ENCODE peak calls at places on chromosomes 12 and 14, in four cellular contexts. A, T, J and Q are unnamed samples.

GRCh38 chr12:75289678-75290200 is 40.4 kb downstream of the CAPS2 start:
- DNase-seq in A (no peak), J (peak), T (peak), Q (peak)

GRCh38 chr14:68703093-68703492 is 89.8 kb downstream of the ZFP36L1 start:
- DNase-seq in T (peak), J (peak), A (no peak), Q (peak)

GRCh38 chr12:93460882-93461281 is 6.4 kb upstream of the MRPL42 start:
- DNase-seq in J (no peak), A (no peak), T (no peak), Q (no peak)

GRCh38 chr12:59005195-59005961 is 85.1 kb upstream of the LRIG3 start:
- DNase-seq in T (no peak), J (peak), A (peak), Q (no peak)

GRCh38 chr12:49274396-49275069 is 9.7 kb downstream of the TUBA1C start:
- DNase-seq in A (no peak), J (no peak), T (no peak), Q (no peak)

GRCh38 chr12:94594443-94594825 is 55.9 kb downstream of the TMCC3 start:
- DNase-seq in A (no peak), J (no peak), T (no peak), Q (no peak)

GRCh38 chr14:97638864-97639263 is 841.7 kb downstream of the VRK1 start:
- DNase-seq in T (peak), A (no peak), J (no peak), Q (no peak)

GRCh38 chr12:4164591-4165558 is 108.7 kb upstream of the CCND2 start:
- DNase-seq in J (peak), T (no peak), A (no peak), Q (peak)

GRCh38 chr12:18139989-18140596 is 50.1 kb upstream of the RERGL start:
- DNase-seq in J (peak), T (peak), A (no peak), Q (peak)
- TF ChIP-seq CTCF in J (peak), T (peak), A (no peak), Q (peak)

GRCh38 chr12:85644508-85644907 is 191.7 kb downstream of the RASSF9 start:
- DNase-seq in A (no peak), J (no peak), T (no peak), Q (no peak)

GRCh38 chr12:85639834-85640233 is 196.4 kb downstream of the RASSF9 start:
- DNase-seq in A (no peak), T (no peak), J (no peak), Q (no peak)

GRCh38 chr12:85641796-85642195 is 194.4 kb downstream of the RASSF9 start:
- DNase-seq in J (peak), T (no peak), A (no peak), Q (no peak)

GRCh38 chr12:85642288-85642687 is 193.9 kb downstream of the RASSF9 start:
- DNase-seq in T (no peak), J (no peak), A (no peak), Q (no peak)

GRCh38 chr12:85642810-85643209 is 193.4 kb downstream of the RASSF9 start:
- DNase-seq in J (peak), T (peak), A (no peak), Q (peak)
- TF ChIP-seq CTCF in J (peak), T (no peak), A (peak), Q (peak)

GRCh38 chr14:22838631-22839041 is 2.3 kb downstream of the MMP14 start:
- DNase-seq in J (peak), T (peak), A (no peak), Q (peak)

GRCh38 chr14:22836301-22837058 is at the start of gene MMP14:
- DNase-seq in T (peak), A (no peak), J (peak), Q (peak)

GRCh38 chr14:22835505-22835904 is 880 bp upstream of the MMP14 start:
- DNase-seq in T (no peak), A (no peak), J (no peak), Q (no peak)

GRCh38 chr14:22837750-22838538 is 1.6 kb downstream of the MMP14 start:
- DNase-seq in J (peak), T (peak), A (no peak), Q (peak)

GRCh38 chr14:22837059-22837749 is 819 bp downstream of the MMP14 start:
- DNase-seq in T (peak), A (no peak), J (peak), Q (peak)
- TF ChIP-seq CTCF in T (no peak), A (no peak), J (no peak), Q (peak)

GRCh38 chr14:85129907-85130306 is 400.0 kb upstream of the FLRT2 start:
- DNase-seq in T (no peak), J (no peak), A (no peak), Q (no peak)

DNA sequence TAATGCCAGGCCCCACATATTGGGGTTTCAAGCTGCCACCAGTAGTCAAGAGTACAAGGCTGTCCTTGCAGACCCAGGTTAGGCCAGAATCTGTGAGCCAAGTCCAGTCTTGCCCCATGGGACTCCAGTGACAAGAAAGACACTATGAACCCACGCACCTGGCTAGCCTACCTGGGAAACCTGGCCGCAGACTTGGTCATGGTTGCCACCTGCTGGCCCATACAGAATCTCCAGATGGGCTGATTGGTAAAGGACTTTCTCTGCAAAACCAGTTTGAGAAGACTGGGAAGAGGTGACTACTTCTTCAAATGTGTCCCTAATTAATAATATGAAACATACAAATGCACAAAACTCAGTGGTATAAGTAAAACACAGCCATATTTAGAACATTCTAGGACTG is 398.4 kb upstream of the FLRT2 start:
- DNase-seq in A (no peak), T (peak), J (no peak), Q (no peak)
- TF ChIP-seq CTCF in A (no peak), T (peak), J (no peak), Q (no peak)

DNA sequence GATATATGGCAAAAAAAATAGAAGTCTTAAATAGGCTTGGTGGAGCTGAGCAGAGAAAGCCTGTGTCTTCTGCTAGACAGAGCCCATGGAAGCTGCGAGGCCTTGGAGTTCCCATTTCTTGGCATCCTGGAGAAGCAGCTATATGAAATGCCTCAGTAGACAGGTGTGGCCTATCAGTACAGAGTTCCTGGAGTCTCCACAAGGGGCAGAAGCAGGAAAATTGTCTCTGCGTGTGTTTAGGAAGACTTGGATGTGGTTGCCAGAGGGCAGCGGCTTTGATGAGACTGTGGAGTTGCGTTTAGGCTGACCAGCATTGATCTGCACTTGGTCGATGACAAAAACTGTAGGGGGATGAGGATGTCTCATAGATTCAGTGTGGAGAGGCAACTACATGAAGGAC is 334.5 kb upstream of the SEL1L start:
- DNase-seq in J (no peak), A (no peak), T (peak), Q (no peak)
- TF ChIP-seq CTCF in J (no peak), A (no peak), T (no peak), Q (no peak)

GRCh38 chr12:82688035-82688501 is 1.4 kb downstream of the TMTC2 start:
- DNase-seq in A (no peak), J (peak), T (peak), Q (peak)
- TF ChIP-seq CTCF in A (no peak), J (no peak), T (no peak), Q (peak)

GRCh38 chr14:95507701-95508103 is 8.7 kb downstream of the SYNE3 start:
- DNase-seq in A (peak), T (peak), J (peak), Q (peak)
- TF ChIP-seq CTCF in A (no peak), T (no peak), J (no peak), Q (no peak)

DNA sequence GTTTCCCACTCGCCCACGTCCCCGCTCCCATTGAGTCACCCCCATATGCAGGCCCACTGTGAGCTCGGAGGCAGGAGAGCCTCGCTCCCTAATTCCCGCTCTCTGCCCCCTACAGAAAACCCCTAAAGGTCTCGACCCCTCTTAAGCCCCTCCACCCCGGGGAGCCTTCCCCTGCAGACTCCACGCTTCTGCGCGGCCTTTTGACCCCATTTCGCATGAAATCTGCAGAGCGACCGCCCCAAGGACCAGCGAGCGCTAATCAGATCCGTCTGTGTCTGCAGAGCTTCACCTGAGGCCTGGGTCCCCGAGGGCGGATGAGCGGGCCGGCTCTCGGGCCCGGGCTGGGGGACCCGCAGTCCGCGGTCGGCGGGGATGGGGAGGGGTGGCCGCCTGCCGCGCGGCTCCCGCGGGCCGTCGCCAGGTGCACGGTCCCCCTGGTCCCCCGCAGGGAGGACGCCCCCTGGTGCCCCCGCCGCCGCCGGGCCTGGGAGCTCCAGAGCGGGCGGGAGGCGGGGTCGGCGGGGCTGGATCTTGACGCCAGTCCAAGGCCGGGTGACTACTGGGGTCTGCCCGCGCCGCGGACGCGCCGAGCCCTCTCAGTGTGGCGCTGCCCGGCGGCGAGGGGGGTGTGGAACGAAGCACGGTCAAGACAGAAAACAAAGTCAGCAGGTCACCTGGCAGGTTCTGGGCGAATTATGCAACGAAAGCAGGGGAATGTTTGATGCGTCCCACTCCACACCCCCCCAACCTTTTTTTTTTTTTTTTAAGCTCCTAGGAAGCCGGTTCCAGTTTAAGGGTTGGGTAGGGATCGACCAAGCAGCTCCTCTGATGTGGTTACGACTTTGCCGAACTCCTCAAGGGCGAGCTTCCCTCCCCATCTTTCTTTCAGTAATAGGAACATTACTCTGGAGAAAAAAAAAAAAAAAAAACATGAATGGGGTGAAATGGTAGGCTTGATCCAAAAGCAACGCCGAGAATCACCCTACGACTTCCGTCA is 9.9 kb downstream of the BMP4 start:
- DNase-seq in J (no peak), A (no peak), T (no peak), Q (no peak)
- TF ChIP-seq CTCF in J (no peak), A (no peak), T (no peak), Q (no peak)